ENCODE peak calls at places on chromosomes 6 and 20, in nine cellular contexts. D is osteoblast; J is GM23338; O is stimulated activated CD8-positive, alpha-beta memory T cell treated with anti-CD3 and anti-CD28 coated beads, Interleukin-15, amount 100 ng/mL, for 24 hours; T is ACHN; N is activated CD8-positive, alpha-beta memory T cell treated with anti-CD3 and anti-CD28 coated beads for 4 hours; H is stimulated activated CD4-positive, alpha-beta T cell treated with anti-CD3 and anti-CD28 coated beads, Interleukin-12 subunit alpha, Interleukin-12 subunit beta, amount 100 ng/mL, for 48 hours; M is KBM-7; C is substantia nigra. B is an unnamed sample.

GRCh38 chr6:44446626-44447297 is 59.3 kb downstream of the CDC5L start:
- DNase-seq in D (no peak), J (no peak), O (no peak), T (peak; percentile 61), N (no peak), H (no peak), M (no peak), C (no peak), B (no peak)

GRCh38 chr6:71224011-71224410 is 64.6 kb upstream of the OGFRL1 start:
- DNase-seq in D (no peak), J (no peak), O (no peak), T (no peak), N (no peak), H (no peak), M (no peak), C (no peak), B (no peak)

GRCh38 chr6:71707059-71707458 is 179.3 kb upstream of the RIMS1 start:
- DNase-seq in D (no peak), J (peak; percentile 19), O (no peak), T (no peak), N (no peak), H (no peak), M (no peak), C (no peak), B (no peak)

GRCh38 chr6:157045831-157046454 is 268.8 kb downstream of the ARID1B start:
- DNase-seq in D (peak; percentile 47), J (peak; percentile 82), O (no peak), T (peak; percentile 77), N (no peak), H (no peak), M (no peak), C (no peak), B (no peak)

GRCh38 chr6:3026811-3027626 is 27.3 kb downstream of the NQO2 start:
- DNase-seq in D (peak; percentile 80), J (no peak), O (no peak), T (no peak), N (peak; percentile 7), H (no peak), M (peak; percentile 33), C (peak; percentile 34), B (no peak)

GRCh38 chr6:130047440-130047995 is 29.1 kb downstream of the L3MBTL3 start:
- DNase-seq in D (no peak), J (no peak), O (no peak), T (no peak), N (no peak), H (no peak), M (no peak), C (no peak), B (no peak)

GRCh38 chr6:158648682-158649131 is 1.1 kb upstream of the SYTL3 start:
- DNase-seq in D (peak; percentile 89), J (no peak), O (no peak), T (peak; percentile 86), N (no peak), H (no peak), M (no peak), C (no peak), B (no peak)

GRCh38 chr6:89826029-89826528 is 3.6 kb upstream of the CASP8AP2 start:
- DNase-seq in D (peak; percentile 88), J (no peak), O (no peak), T (peak; percentile 30), N (no peak), H (no peak), M (no peak), C (no peak), B (no peak)

GRCh38 chr20:53210931-53211330 is 238.8 kb downstream of the TSHZ2 start:
- DNase-seq in D (no peak), J (no peak), O (no peak), T (no peak), N (no peak), H (no peak), M (no peak), C (no peak), B (no peak)

GRCh38 chr20:20089939-20090338 is 37.6 kb downstream of the CFAP61 start:
- DNase-seq in D (no peak), J (no peak), O (no peak), T (no peak), N (no peak), H (no peak), M (no peak), C (no peak), B (no peak)

GRCh38 chr20:40657526-40657925 is 31.5 kb downstream of the MAFB start:
- DNase-seq in D (no peak), J (no peak), O (no peak), T (no peak), N (no peak), H (no peak), M (no peak), C (no peak), B (no peak)

GRCh38 chr6:158754738-158755137 is 64.4 kb downstream of the EZR start:
- DNase-seq in D (no peak), J (no peak), O (no peak), T (no peak), N (no peak), H (no peak), M (no peak), C (no peak), B (no peak)

GRCh38 chr20:51811040-51811351 is 8.7 kb upstream of the SALL4 start:
- DNase-seq in D (no peak), J (no peak), O (no peak), T (no peak), N (no peak), H (no peak), M (no peak), C (no peak), B (no peak)

GRCh38 chr20:6426287-6426891 is 303.6 kb upstream of the FERMT1 start:
- DNase-seq in D (no peak), J (no peak), O (no peak), T (no peak), N (no peak), H (no peak), M (peak; percentile 4), C (no peak), B (no peak)

GRCh38 chr20:25308671-25309394 is 60.9 kb downstream of the PYGB start:
- DNase-seq in D (peak; percentile 93), J (no peak), O (no peak), T (peak; percentile 83), N (no peak), H (no peak), M (no peak), C (no peak), B (no peak)

GRCh38 chr20:37205130-37205529 is 25.8 kb upstream of the MROH8 start:
- DNase-seq in D (no peak), J (no peak), O (no peak), T (no peak), N (no peak), H (no peak), M (no peak), C (no peak), B (no peak)

GRCh38 chr6:49919261-49919660 is 44.7 kb downstream of the DEFB114 start:
- DNase-seq in D (no peak), J (no peak), O (no peak), T (no peak), N (no peak), H (no peak), M (no peak), C (no peak), B (no peak)